ENCODE peak calls at places on chromosomes 1 and 21, in ten cellular contexts. Z, E, U, G, O, F, I, D, L and Y are unnamed samples.

GRCh38 chr21:45295576-45296365 is 8.1 kb upstream of the POFUT2 start:
- DNase-seq in Z (no peak), D (no peak), G (no peak), O (peak), L (no peak), I (peak), U (peak), E (peak), F (no peak), Y (peak)

GRCh38 chr1:169326644-169327316 is 40.8 kb downstream of the NME7 start:
- DNase-seq in O (no peak), U (no peak), I (no peak), E (peak), L (no peak), F (no peak), D (peak), G (no peak), Z (no peak), Y (no peak)

GRCh38 chr21:41241341-41241740 is 73.4 kb downstream of the BACE2 start:
- DNase-seq in O (no peak), F (no peak), E (no peak), I (no peak), G (no peak), D (no peak), Z (no peak), U (no peak), L (no peak), Y (no peak)

GRCh38 chr1:31617218-31617916 is at the start of gene HCRTR1:
- DNase-seq in I (no peak), D (no peak), E (no peak), G (no peak), Z (no peak), L (no peak), U (no peak), F (no peak), O (peak), Y (no peak)

GRCh38 chr1:203915811-203916210 is 54.4 kb downstream of the SNRPE start:
- DNase-seq in F (no peak), I (no peak), U (no peak), Z (no peak), E (peak), L (no peak), O (no peak), D (no peak), G (no peak), Y (no peak)

GRCh38 chr1:201026234-201026633 is 2.7 kb upstream of the KIF21B start:
- DNase-seq in Z (no peak), U (no peak), E (peak), F (no peak), I (no peak), L (no peak), O (no peak), G (no peak), D (no peak), Y (no peak)

GRCh38 chr21:17612023-17612564 is 607 bp downstream of the BTG3 start:
- DNase-seq in L (peak), O (peak), F (no peak), Z (peak), I (peak), U (peak), D (no peak), G (no peak), E (peak), Y (peak)

GRCh38 chr1:2126331-2127180 is 68.0 kb downstream of the FAAP20 start:
- DNase-seq in L (no peak), E (no peak), F (no peak), U (no peak), I (no peak), O (no peak), G (no peak), Z (peak), D (no peak), Y (no peak)

GRCh38 chr1:154791292-154792278 is 78.5 kb downstream of the KCNN3 start:
- DNase-seq in D (peak), O (no peak), L (no peak), Z (peak), G (peak), I (peak), E (peak), U (no peak), F (peak), Y (peak)

GRCh38 chr1:33517596-33518250 is 45.3 kb downstream of the ZSCAN20 start:
- DNase-seq in U (no peak), F (no peak), Z (no peak), G (no peak), D (no peak), L (no peak), E (peak), I (no peak), O (no peak), Y (no peak)

GRCh38 chr21:35925497-35925896 is 134.8 kb downstream of the SETD4 start:
- DNase-seq in I (peak), U (no peak), O (peak), E (peak), G (no peak), F (no peak), Z (no peak), D (peak), L (no peak), Y (no peak)

GRCh38 chr1:245046764-245047163 is 108.0 kb upstream of the KIF26B start:
- DNase-seq in F (no peak), Z (no peak), I (no peak), L (no peak), G (no peak), O (no peak), D (no peak), E (no peak), U (no peak), Y (no peak)

GRCh38 chr1:87787551-87787950 is 458.9 kb downstream of the LMO4 start:
- DNase-seq in G (no peak), I (no peak), D (no peak), F (no peak), O (no peak), L (no peak), U (no peak), E (peak), Z (no peak), Y (no peak)

GRCh38 chr1:158793604-158794003 is 12.6 kb upstream of the OR6N2 start:
- DNase-seq in F (no peak), O (no peak), Z (no peak), G (no peak), U (no peak), L (no peak), D (peak), E (no peak), I (no peak), Y (no peak)

GRCh38 chr1:234839663-234840062 is 229.7 kb upstream of the IRF2BP2 start:
- DNase-seq in O (no peak), Z (no peak), L (no peak), I (no peak), E (no peak), U (no peak), D (no peak), G (no peak), F (no peak), Y (no peak)

GRCh38 chr1:85264150-85264549 is 4.7 kb upstream of the C1orf52 start:
- DNase-seq in I (no peak), O (no peak), L (no peak), Z (no peak), U (no peak), D (peak), G (no peak), F (no peak), E (peak), Y (no peak)

GRCh38 chr1:211638246-211638645 is 37.2 kb downstream of the NEK2 start:
- DNase-seq in U (no peak), I (peak), Z (no peak), F (no peak), G (no peak), O (no peak), D (no peak), L (no peak), E (no peak), Y (no peak)

GRCh38 chr21:43767980-43768867 is 7.9 kb downstream of the CSTB start:
- DNase-seq in U (peak), L (no peak), Z (no peak), E (peak), O (no peak), I (peak), F (no peak), D (peak), G (peak), Y (no peak)
- TF ChIP-seq POLR2A in U (no peak), L (no peak), Z (no peak), E (no peak), O (no peak), I (no peak), F (no peak), D (no peak), G (no peak), Y (no peak)

GRCh38 chr21:42513985-42514882 is 582 bp downstream of the SLC37A1 start:
- DNase-seq in Z (peak), I (peak), O (peak), L (no peak), U (no peak), G (no peak), F (peak), D (peak), E (no peak), Y (no peak)

GRCh38 chr21:42512346-42513034 is 1.2 kb upstream of the SLC37A1 start:
- DNase-seq in O (no peak), L (no peak), U (no peak), I (no peak), F (no peak), D (no peak), G (no peak), E (no peak), Z (no peak), Y (no peak)

GRCh38 chr21:42515708-42516502 is 2.3 kb downstream of the SLC37A1 start:
- DNase-seq in F (no peak), I (no peak), U (no peak), L (no peak), E (no peak), Z (no peak), D (no peak), G (peak), O (peak), Y (no peak)

GRCh38 chr21:42514883-42515228 is 1.2 kb downstream of the SLC37A1 start:
- DNase-seq in D (no peak), F (no peak), E (no peak), G (no peak), I (no peak), O (no peak), L (no peak), U (no peak), Z (no peak), Y (no peak)

DNA sequence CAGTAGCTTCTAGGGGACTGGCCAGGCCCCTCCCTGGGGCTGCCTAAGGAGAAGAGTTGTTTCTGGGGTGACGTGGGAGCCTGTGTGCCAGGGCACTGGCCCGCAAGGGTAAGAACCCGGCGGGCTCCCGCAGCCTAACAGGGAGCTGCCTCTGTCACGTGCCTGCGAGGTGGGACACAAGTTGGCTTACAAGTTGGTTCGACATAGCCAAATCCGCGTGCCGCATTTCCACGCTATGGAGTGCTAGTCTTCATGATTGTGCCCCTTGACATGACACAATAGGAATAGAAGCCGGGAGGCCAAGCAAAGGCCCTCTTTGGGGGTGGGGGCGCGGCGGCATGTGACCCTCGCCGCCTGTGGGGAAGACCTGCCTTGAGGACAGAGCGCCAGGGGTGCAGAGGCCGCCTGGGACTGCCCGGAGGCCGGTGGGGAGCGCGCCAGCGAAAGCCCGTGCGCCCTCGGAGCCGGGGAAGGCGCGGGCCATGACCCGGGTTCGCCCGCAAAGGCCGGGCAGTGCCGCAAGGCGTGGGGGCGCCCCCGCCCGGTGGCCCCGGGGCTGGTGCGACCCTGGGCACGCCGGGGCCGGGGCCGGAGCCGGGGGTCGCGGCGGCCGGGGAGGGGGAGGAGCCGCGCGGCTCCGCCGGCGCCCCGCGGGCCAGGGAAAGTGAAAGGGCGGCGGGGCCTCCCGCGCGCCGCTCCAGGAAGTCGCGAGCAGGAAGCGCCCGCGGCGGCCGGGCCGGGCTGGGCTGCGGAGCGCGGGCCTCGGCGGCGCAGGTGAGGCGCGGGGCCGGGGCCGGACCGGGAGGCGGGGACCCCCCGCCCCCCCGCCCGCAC is at the start of gene SLC37A1:
- DNase-seq in O (no peak), F (peak), Z (peak), D (no peak), I (peak), E (no peak), G (no peak), L (no peak), U (no peak), Y (no peak)
- TF ChIP-seq POLR2A in O (no peak), F (no peak), Z (no peak), D (no peak), I (no peak), E (no peak), G (no peak), L (no peak), U (no peak), Y (no peak)

GRCh38 chr21:33402011-33402979 is 918 bp upstream of the IFNGR2 start:
- DNase-seq in U (peak), F (peak), L (no peak), E (peak), O (peak), Z (peak), G (no peak), D (peak), I (peak), Y (peak)
- TF ChIP-seq POLR2A in U (peak), F (no peak), L (no peak), E (no peak), O (peak), Z (peak), G (no peak), D (no peak), I (no peak), Y (peak)

DNA sequence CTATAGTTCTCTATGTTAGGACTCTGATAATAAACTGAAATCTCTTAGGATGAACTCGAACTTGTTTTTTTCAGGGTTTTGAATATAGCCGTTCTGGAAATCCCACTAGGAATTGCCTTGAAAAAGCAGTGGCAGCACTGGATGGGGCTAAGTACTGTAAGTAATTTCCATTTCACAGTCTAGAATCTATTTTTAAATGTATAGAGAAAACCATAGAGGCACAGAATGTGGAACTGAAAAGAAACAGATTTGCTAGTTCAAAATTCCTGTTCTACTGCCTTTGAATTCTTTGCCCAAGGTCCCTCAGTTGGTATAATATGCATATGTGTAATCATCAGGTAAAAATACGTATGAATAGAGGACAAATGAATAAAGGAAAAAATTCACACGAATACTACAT is 4.8 kb downstream of the CTH start:
- DNase-seq in E (no peak), D (no peak), G (no peak), O (no peak), I (no peak), U (no peak), Z (no peak), L (no peak), F (no peak), Y (no peak)
- TF ChIP-seq POLR2A in E (no peak), D (no peak), G (no peak), O (no peak), I (no peak), U (no peak), Z (no peak), L (no peak), F (no peak), Y (no peak)